ENCODE peak calls at places on chromosomes 16 and 17, in four cellular contexts. W, R, I and J are unnamed samples.
A peak's percentile ranks its signal among the peaks of the same experiment; 100 is the strongest.

GRCh38 chr17:6393368-6393952 is 41.5 kb downstream of the AIPL1 start:
- DNase-seq in W (no peak), I (no peak), R (no peak), J (peak; percentile 5)

GRCh38 chr17:17740627-17741237 is 59.5 kb downstream of the RAI1 start:
- DNase-seq in I (no peak), R (no peak), W (no peak), J (peak; percentile 41)

GRCh38 chr17:64005734-64006167 is 7.6 kb downstream of the PRR29 start:
- DNase-seq in W (no peak), R (peak; percentile 33), I (no peak), J (peak; percentile 53)

GRCh38 chr17:17774009-17774881 is 62.5 kb downstream of the SREBF1 start:
- DNase-seq in W (no peak), R (peak; percentile 83), I (peak; percentile 79), J (no peak)

GRCh38 chr16:79415983-79416641 is 184.4 kb downstream of the MAF start:
- DNase-seq in W (no peak), I (no peak), R (no peak), J (no peak)

GRCh38 chr16:24931091-24931490 is 84.1 kb downstream of the ARHGAP17 start:
- DNase-seq in W (no peak), I (no peak), R (no peak), J (no peak)

GRCh38 chr17:58229881-58230280 is 8.5 kb upstream of the LPO start:
- DNase-seq in R (no peak), W (no peak), I (no peak), J (no peak)

GRCh38 chr17:43846963-43847369 is at the start of gene CD300LG:
- DNase-seq in W (no peak), I (no peak), R (no peak), J (no peak)

GRCh38 chr17:80795737-80796136 is 195.9 kb upstream of the CHMP6 start:
- DNase-seq in I (no peak), W (no peak), R (no peak), J (no peak)

GRCh38 chr17:49365667-49366066 is 3.6 kb upstream of the ZNF652 start:
- DNase-seq in W (peak; percentile 69), R (no peak), I (no peak), J (peak; percentile 31)

GRCh38 chr16:55672471-55672870 is 16.7 kb downstream of the SLC6A2 start:
- DNase-seq in I (no peak), R (no peak), W (no peak), J (no peak)

GRCh38 chr17:58283674-58284612 is 3.2 kb upstream of the MPO start:
- DNase-seq in R (no peak), I (no peak), W (no peak), J (no peak)

GRCh38 chr16:89525146-89525913 is 17.1 kb downstream of the SPG7 start:
- DNase-seq in W (no peak), I (no peak), R (peak; percentile 24), J (no peak)

GRCh38 chr16:52725461-52725860 is 178.5 kb upstream of the TOX3 start:
- DNase-seq in W (no peak), R (no peak), I (no peak), J (no peak)

GRCh38 chr17:62860962-62861873 is 53.1 kb upstream of the MARCHF10 start:
- DNase-seq in W (peak; percentile 6), I (no peak), R (no peak), J (peak; percentile 48)

GRCh38 chr17:29589524-29590260 is at the start of gene GIT1:
- DNase-seq in I (peak; percentile 90), W (peak; percentile 92), R (peak; percentile 90), J (peak; percentile 91)
- TF ChIP-seq CTCF in I (no peak), W (no peak), R (no peak), J (peak; percentile 11)

DNA sequence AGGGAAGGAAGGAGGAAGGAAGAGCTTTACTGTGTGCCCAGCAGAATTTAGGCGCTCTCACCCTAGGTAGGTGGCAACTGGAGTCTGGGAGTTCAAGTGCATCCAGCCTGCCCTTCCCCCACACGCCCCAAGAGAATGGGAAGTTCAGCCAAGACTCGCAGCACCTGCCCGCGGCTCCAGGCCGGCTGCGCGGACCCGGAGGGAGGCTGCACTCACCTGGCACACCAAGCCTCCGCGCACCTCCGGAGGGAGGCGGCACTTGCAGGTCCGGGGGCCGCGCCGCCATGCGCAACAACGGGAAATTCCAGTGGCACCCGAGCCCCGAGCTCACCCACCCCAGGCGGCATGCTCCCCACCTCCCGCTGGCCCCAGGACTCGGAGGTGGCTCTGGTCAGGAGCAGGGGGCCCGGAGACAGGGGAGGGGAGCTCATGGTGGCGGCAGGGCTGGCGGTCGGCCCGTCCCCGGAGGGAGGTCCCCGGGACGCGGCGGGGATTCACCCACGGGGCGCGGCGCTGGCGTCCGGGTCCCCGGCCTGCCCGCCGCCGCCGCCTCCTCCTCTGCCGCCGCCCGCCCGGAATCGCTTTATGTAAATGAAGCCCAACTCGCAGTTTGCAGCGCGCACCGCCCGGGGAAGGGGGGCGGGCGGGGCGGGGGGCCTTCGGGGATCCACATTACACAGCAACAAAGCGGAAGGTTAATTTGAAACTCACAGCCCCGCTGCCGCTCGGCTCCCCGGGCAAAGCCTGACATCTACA is at the start of gene ZFHX3:
- DNase-seq in R (peak; percentile 79), W (peak; percentile 89), I (peak; percentile 81), J (peak; percentile 71)
- TF ChIP-seq CTCF in R (no peak), W (peak; percentile 34), I (no peak), J (no peak)

GRCh38 chr17:74878658-74879057 is 5.9 kb upstream of the FDXR start:
- DNase-seq in W (no peak), I (no peak), R (no peak), J (no peak)
- TF ChIP-seq CTCF in W (no peak), I (no peak), R (no peak), J (no peak)

GRCh38 chr16:84088695-84089395 is 27.9 kb downstream of the MBTPS1 start:
- DNase-seq in R (peak; percentile 73), I (peak; percentile 66), W (peak; percentile 44), J (no peak)
- TF ChIP-seq CTCF in R (no peak), I (no peak), W (peak; percentile 29), J (no peak)

GRCh38 chr16:1448536-1449116 is 4.3 kb upstream of the CCDC154 start:
- DNase-seq in W (no peak), R (no peak), I (no peak), J (no peak)

GRCh38 chr16:1449201-1449788 is 4.9 kb upstream of the CCDC154 start:
- DNase-seq in I (no peak), R (no peak), W (no peak), J (no peak)

GRCh38 chr16:1451702-1452392 is 7.5 kb upstream of the CCDC154 start:
- DNase-seq in W (no peak), I (no peak), R (no peak), J (no peak)

GRCh38 chr16:1450841-1451240 is 6.5 kb upstream of the CCDC154 start:
- DNase-seq in I (no peak), R (no peak), W (no peak), J (no peak)

DNA sequence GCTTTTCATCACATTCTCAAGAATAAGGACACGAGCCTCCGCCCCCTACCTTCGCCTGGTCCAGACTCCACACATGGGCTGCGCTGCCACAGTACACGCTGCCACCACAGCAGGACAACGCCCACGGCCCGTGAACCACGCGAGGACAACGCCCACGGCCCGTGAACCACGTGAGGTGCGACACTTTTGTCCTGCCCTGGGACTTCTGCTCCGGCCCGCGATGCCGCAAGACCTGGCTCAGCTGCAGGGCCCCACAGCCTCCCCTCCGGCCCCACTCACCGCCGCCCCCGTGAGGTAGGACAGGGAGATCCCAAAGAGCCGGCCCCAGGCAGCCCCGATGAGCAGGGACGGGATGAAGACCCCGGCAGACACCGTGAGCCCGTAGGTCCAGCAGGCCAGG is 5.9 kb upstream of the CCDC154 start:
- DNase-seq in I (no peak), W (peak; percentile 28), R (no peak), J (no peak)
- TF ChIP-seq CTCF in I (no peak), W (peak; percentile 3), R (no peak), J (no peak)

DNA sequence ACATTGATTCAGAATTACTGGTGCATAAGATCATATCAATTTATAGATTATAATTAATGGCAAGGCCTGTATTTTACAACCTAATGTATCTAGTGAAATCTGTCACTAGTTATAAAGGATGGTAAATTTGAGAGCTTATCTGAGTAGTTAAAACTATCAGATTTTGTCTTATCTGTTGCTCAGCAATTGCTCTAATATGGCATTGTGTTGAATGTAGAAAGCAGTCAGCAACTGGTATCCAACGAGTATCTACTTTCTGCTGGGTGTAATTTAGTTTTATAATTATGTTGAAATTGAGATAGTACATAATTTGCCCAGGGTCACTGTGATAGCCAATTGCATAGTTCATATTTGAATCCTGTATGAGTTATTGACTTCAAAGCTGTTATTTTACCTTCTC is 1005.7 kb downstream of the CDH11 start:
- DNase-seq in I (no peak), W (no peak), R (no peak), J (no peak)
- TF ChIP-seq CTCF in I (no peak), W (no peak), R (no peak), J (no peak)

DNA sequence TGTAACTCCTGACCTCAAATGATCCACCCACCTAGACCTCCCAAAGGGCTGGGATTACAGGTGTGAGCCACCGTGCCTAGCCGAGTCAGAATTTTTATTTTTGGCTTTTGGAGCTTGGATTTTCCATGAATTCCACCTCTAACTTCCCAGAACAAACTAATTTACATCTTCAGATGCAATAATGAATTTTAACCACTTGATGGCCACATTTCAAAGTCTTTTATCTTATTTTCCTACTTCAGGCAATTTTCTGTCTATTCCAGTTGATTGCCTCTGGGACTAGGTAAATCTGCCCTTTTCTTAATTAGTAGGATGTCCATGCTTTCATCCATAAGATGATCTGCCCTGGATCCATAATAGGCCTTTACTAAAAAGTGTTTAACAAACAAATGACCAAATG is 156.4 kb upstream of the ANKFN1 start:
- DNase-seq in R (no peak), I (no peak), W (no peak), J (no peak)
- TF ChIP-seq CTCF in R (no peak), I (no peak), W (no peak), J (no peak)

DNA sequence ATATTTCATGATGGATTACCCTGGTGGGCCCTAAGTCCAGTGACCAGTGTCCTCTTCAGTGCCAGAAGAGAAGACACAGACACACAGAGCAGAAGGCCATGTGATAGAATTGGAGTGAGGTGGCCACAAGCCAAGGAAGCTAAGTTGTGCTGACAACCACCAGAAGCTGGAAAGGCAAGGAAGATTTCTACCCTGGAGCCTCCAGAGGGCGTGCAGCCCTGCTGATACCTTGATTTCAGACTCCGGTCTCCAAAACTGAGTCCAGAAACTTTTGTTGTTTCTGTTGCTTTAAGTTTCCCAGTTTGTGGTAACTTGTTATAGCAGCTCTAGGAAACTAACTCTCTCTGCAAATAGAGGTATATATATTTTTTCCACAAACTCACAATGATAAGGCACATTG is 396.6 kb upstream of the ASIC2 start:
- DNase-seq in R (no peak), W (no peak), I (no peak), J (no peak)
- TF ChIP-seq CTCF in R (no peak), W (no peak), I (no peak), J (no peak)